ENCODE peak calls at places on chromosomes 1 and 21, in seven cellular contexts. J, V, O, B, R, X and U are unnamed samples. For H3K4me1 and H3K27me3, the result is how much of the 10 kb centered on the place peaks cover.

GRCh38 chr1:227786673-227787512 is 28.6 kb upstream of the PRSS38 start:
- DNase-seq in J (no peak), V (no peak), O (no peak), B (no peak), R (no peak), X (no peak), U (peak)

GRCh38 chr1:226378071-226378470 is 29.8 kb downstream of the PARP1 start:
- DNase-seq in J (no peak), V (no peak), O (no peak), B (no peak), R (no peak), X (peak), U (no peak)

GRCh38 chr21:14603202-14603601 is 57.1 kb upstream of the SAMSN1 start:
- DNase-seq in J (no peak), V (no peak), O (no peak), B (no peak), R (no peak), X (peak), U (no peak)

GRCh38 chr1:84939151-84939550 is 46.1 kb upstream of the LPAR3 start:
- DNase-seq in J (no peak), V (no peak), O (no peak), B (no peak), R (no peak), X (peak), U (no peak)

GRCh38 chr1:177228721-177229088 is 57.9 kb downstream of the BRINP2 start:
- DNase-seq in J (no peak), V (no peak), O (no peak), B (no peak), R (no peak), X (peak), U (no peak)

GRCh38 chr1:65235867-65236805 is 73.2 kb upstream of the DNAJC6 start:
- DNase-seq in J (no peak), V (no peak), O (peak), B (peak), R (no peak), X (peak), U (peak)

GRCh38 chr1:185646202-185646683 is 87.9 kb upstream of the HMCN1 start:
- DNase-seq in J (no peak), V (no peak), O (peak), B (no peak), R (peak), X (peak), U (peak)

GRCh38 chr1:162224267-162224666 is 152.4 kb downstream of the SPATA46 start:
- DNase-seq in J (no peak), V (no peak), O (no peak), B (no peak), R (no peak), X (no peak), U (no peak)

GRCh38 chr1:247386217-247386616 is 29.8 kb upstream of the NLRP3 start:
- DNase-seq in J (no peak), V (no peak), O (no peak), B (no peak), R (no peak), X (no peak), U (no peak)

GRCh38 chr21:29508311-29508710 is 209.6 kb downstream of the BACH1 start:
- DNase-seq in J (no peak), V (no peak), O (no peak), B (no peak), R (no peak), X (no peak), U (no peak)

GRCh38 chr1:208924011-208924410 is 659.5 kb upstream of the CAMK1G start:
- DNase-seq in J (no peak), V (no peak), O (no peak), B (no peak), R (no peak), X (no peak), U (no peak)

GRCh38 chr1:77322061-77322900 is 40.5 kb downstream of the AK5 start:
- DNase-seq in J (no peak), V (no peak), O (no peak), B (no peak), R (no peak), X (peak), U (no peak)

GRCh38 chr21:27339902-27340301 is 373.0 kb upstream of the ADAMTS5 start:
- DNase-seq in J (no peak), V (no peak), O (no peak), B (no peak), R (no peak), X (peak), U (no peak)

GRCh38 chr1:23369335-23370013 is at the start of gene ZNF436:
- DNase-seq in J (peak), V (no peak), O (no peak), B (peak), R (peak), X (peak), U (peak)

GRCh38 chr1:224559971-224560728 is 56.0 kb upstream of the CNIH3 start:
- DNase-seq in J (no peak), V (no peak), O (no peak), B (no peak), R (no peak), X (peak), U (no peak)

GRCh38 chr21:42376338-42376982 is 10.1 kb upstream of the TFF1 start:
- DNase-seq in J (no peak), V (peak), O (no peak), B (no peak), R (peak), X (no peak), U (peak)

GRCh38 chr1:192491804-192492554 is 83.6 kb upstream of the RGS1 start:
- DNase-seq in J (no peak), V (no peak), O (no peak), B (no peak), R (no peak), X (peak), U (no peak)

GRCh38 chr1:32044246-32044645 is 28.5 kb upstream of the TMEM39B start:
- DNase-seq in J (no peak), V (no peak), O (no peak), B (no peak), R (no peak), X (no peak), U (no peak)

GRCh38 chr1:28249013-28249870 is 10.1 kb upstream of the SESN2 start:
- DNase-seq in J (peak), V (no peak), O (peak), B (no peak), R (peak), X (peak), U (peak)

GRCh38 chr1:150557813-150558212 is 8.6 kb downstream of the ADAMTSL4 start:
- DNase-seq in J (no peak), V (no peak), O (no peak), B (no peak), R (no peak), X (no peak), U (no peak)

GRCh38 chr1:150555198-150555970 is 6.2 kb downstream of the ADAMTSL4 start:
- DNase-seq in J (no peak), V (no peak), O (no peak), B (no peak), R (no peak), X (no peak), U (no peak)

GRCh38 chr1:150558328-150558727 is 9.1 kb downstream of the ADAMTSL4 start:
- DNase-seq in J (no peak), V (no peak), O (no peak), B (no peak), R (no peak), X (no peak), U (no peak)

GRCh38 chr1:150555971-150556865 is 7.0 kb downstream of the ADAMTSL4 start:
- DNase-seq in J (no peak), V (no peak), O (no peak), B (no peak), R (no peak), X (no peak), U (no peak)

GRCh38 chr1:150557065-150557600 is 7.9 kb downstream of the ADAMTSL4 start:
- DNase-seq in J (no peak), V (no peak), O (no peak), B (no peak), R (no peak), X (no peak), U (no peak)
- H3K4me1 ChIP-seq in J (under half), V (under half), O (under half), B (under half), R (under half), X (under half), U (under half)

GRCh38 chr1:230507671-230508407 is 81.7 kb upstream of the PGBD5 start:
- DNase-seq in J (peak), V (no peak), O (no peak), B (no peak), R (no peak), X (no peak), U (no peak)
- H3K27ac ChIP-seq in J (no peak), V (no peak), O (no peak), B (no peak), R (no peak), X (no peak), U (no peak)

GRCh38 chr1:205943245-205943644 is at the start of gene SLC26A9:
- DNase-seq in J (no peak), V (no peak), O (no peak), B (no peak), R (no peak), X (no peak), U (no peak)

GRCh38 chr1:205942631-205943159 is 561 bp downstream of the SLC26A9 start:
- DNase-seq in J (no peak), V (no peak), O (no peak), B (no peak), R (no peak), X (no peak), U (no peak)

GRCh38 chr1:205947024-205947423 is 3.8 kb upstream of the SLC26A9 start:
- DNase-seq in J (no peak), V (no peak), O (no peak), B (no peak), R (peak), X (no peak), U (peak)

GRCh38 chr1:205948000-205948399 is 4.7 kb upstream of the SLC26A9 start:
- DNase-seq in J (no peak), V (no peak), O (no peak), B (no peak), R (no peak), X (no peak), U (no peak)

DNA sequence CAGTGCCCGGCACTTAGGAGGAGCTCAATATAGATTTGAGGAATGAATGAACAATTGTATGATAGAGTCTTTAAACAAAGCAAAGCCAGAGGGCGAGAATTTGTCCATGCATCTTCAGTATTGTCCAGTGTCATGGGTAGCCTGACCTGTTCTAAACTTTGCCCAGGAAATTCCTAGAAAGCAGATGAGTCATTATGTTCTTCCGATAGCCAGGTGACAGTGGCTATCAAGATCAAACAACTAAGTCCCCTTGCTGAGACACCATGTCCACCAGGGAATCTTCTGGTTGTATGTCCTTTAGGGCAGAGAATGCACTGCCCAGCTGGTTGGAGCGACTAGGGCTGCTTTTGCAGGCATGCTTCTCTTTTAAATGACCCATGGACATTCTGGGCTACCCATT is 1.8 kb upstream of the SLC26A9 start:
- DNase-seq in J (no peak), V (no peak), O (no peak), B (no peak), R (no peak), X (no peak), U (no peak)
- H3K27me3 ChIP-seq in J (under half), V (under half), O (under half), B (under half), R (under half), X (half or more), U (under half)

DNA sequence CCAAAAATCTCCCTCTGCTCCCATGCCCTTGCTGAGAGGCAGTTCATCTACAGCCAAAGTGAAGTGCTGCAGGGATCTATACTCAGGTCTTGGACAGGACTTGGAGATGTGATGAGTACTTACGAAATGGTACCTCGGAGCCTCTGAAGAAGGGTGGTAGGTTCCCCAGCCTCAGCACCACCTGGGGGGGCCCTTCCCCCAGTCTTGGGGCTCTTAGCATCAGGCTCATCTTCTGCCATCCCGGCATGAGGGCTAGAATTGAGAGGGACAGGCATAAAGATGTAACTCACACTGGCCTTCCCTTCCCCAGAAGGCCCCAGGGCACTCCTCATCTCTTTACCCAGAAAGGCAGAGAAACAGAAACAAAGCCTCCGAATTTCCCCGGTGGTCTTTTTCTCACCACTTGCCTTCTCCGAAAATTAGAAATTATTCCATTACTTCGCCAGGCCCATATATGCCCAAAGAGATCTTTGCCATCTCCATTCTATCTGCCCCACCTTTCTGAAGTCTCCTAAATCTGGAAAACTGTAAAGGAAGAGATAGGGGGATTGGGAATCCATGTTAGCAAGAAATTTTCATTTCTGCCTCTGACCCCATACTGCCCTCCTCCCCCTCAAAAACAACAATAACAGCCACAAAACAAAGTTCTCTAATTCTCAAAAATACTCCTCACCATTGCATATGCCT is 827 bp downstream of the RFX5 start:
- DNase-seq in J (no peak), V (no peak), O (no peak), B (no peak), R (no peak), X (no peak), U (no peak)
- H3K4me1 ChIP-seq in J (under half), V (under half), O (under half), B (under half), R (under half), X (under half), U (under half)

DNA sequence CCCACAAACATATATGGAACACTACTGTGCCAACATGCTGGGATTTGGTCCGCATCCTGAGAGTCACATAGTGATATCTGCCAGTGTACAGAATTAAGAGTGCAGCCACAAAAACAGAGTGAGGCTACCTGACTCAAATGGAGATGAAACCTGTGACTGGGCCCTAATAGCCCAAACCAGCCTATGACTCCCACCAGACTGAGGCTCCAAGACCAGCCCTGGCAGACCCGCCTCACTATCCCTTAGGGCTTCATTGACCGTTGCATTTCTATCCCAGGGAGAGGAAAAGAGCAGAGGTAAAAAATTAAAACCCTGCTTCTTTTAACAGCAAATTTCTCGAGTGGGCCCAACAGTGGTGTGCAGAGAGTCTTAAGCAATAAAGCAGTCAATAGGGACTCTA is 155.7 kb downstream of the BARHL2 start:
- DNase-seq in J (no peak), V (no peak), O (no peak), B (no peak), R (no peak), X (no peak), U (no peak)
- H3K27ac ChIP-seq in J (no peak), V (no peak), O (no peak), B (no peak), R (no peak), X (no peak), U (no peak)

DNA sequence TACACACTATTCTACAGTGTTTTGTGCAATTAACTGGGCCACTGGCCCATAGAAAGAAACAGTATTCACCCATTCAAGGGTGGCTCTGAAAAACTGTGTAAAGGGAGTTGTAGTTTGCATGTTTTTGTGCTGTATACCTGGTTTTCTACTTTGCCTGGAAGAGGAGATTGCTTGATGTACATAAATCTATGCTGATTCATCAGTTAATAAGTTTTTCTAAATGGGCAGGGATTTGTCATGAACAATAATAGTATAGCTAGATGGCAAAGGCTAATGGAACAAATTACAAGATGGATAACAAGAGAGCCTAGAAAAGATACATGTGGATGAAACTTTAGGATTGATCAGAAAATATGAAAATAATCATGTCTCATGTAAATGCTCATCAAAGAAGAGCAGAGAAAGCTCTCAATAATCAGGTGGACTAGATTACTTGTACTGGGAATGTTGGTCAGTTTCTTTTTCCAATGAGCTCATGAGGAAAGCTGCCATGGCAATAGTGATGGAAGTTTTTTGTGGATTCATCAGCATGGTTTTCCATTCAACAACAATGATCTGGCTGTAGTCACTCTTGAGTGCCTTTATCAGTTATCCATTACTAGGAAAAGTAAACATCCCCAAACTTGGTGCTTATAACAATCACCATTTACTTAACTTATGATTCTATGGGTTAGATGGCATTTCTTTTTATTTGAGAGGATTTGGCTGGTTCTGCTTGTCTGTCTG is 602.8 kb downstream of the BRINP3 start:
- DNase-seq in J (no peak), V (no peak), O (no peak), B (no peak), R (no peak), X (no peak), U (no peak)
- H3K27me3 ChIP-seq in J (under half), V (under half), O (under half), B (under half), R (under half), X (under half), U (under half)

DNA sequence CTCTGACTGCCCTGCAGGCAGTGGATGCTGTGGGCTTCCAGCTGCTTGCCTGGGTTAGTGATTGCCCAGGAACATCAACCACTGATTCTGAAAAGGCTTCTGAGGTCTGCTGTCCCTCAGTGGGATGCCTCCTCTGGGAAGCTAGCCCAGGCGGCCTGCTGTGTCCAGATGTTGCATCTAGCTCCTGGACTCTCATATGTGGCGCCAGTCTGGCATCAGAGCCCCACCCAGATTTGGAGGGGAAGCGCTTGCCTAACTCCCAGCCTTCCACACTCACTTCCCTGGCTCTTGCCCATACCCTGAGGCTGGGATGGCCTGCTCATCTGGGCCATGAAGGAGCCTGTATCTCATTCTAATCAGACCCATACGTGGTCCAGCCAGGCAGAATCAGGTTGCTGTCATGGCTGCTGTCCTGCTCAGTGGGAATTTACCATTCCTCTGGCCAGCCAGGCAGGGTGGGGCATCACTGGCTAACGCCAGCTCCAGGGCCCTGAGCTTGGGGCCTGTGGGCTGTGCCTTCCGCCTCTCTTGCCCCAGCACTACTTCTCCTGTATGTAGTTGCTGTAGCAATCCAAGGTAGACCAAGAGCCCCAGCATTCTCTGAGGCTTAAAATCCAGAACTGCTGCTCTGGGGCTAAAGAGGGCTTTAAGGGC is 4.1 kb downstream of the CSF1 start:
- DNase-seq in J (no peak), V (no peak), O (no peak), B (no peak), R (no peak), X (peak), U (no peak)
- H3K4me1 ChIP-seq in J (half or more), V (under half), O (under half), B (under half), R (under half), X (under half), U (under half)

GRCh38 chr1:91026320-91026719 is 4.5 kb upstream of the ZNF644 start:
- DNase-seq in J (no peak), V (no peak), O (no peak), B (no peak), R (no peak), X (no peak), U (no peak)
- H3K27ac ChIP-seq in J (no peak), V (no peak), O (no peak), B (no peak), R (no peak), X (no peak), U (no peak)